ENCODE peak calls at places on chromosomes 6 and 20, in five cellular contexts. T is lower lobe of right lung, C is mammary epithelial cell, W is IMR-90, V is brain microvascular endothelial cell. Z is an unnamed sample.

GRCh38 chr6:133341607-133342158 is 100.5 kb downstream of the EYA4 start:
- DNase-seq in T (no peak), C (no peak), W (peak), V (peak), Z (peak)

GRCh38 chr6:151240861-151241642 is 1.3 kb downstream of the AKAP12 start:
- DNase-seq in T (no peak), C (peak), W (peak), V (peak), Z (peak)

GRCh38 chr6:89310929-89311328 is 4.2 kb downstream of the GABRR2 start:
- DNase-seq in T (no peak), C (no peak), W (no peak), V (no peak), Z (peak)

GRCh38 chr6:80174931-80175572 is 68.6 kb downstream of the BCKDHB start:
- DNase-seq in T (no peak), C (no peak), W (peak), V (peak), Z (peak)

GRCh38 chr20:53489528-53489927 is 104.1 kb downstream of the ZNF217 start:
- DNase-seq in T (no peak), C (no peak), W (no peak), V (no peak), Z (no peak)

GRCh38 chr6:87333591-87334181 is 4.6 kb upstream of the GJB7 start:
- DNase-seq in T (no peak), C (peak), W (peak), V (peak), Z (no peak)

GRCh38 chr6:45685076-45685475 is 307.3 kb upstream of the SUPT3H start:
- DNase-seq in T (no peak), C (no peak), W (no peak), V (no peak), Z (peak)

GRCh38 chr6:108365488-108365887 is 70.6 kb downstream of the AFG1L start:
- DNase-seq in T (no peak), C (no peak), W (no peak), V (no peak), Z (no peak)

GRCh38 chr20:59403261-59403961 is 103.0 kb downstream of the EDN3 start:
- DNase-seq in T (peak), C (no peak), W (no peak), V (peak), Z (no peak)

GRCh38 chr6:56729719-56730118 is 87.0 kb upstream of the DST start:
- DNase-seq in T (no peak), C (peak), W (peak), V (peak), Z (peak)

GRCh38 chr6:96923871-96924493 is 546 bp upstream of the KLHL32 start:
- DNase-seq in T (no peak), C (no peak), W (no peak), V (no peak), Z (no peak)

GRCh38 chr6:13413906-13414555 is 73.4 kb downstream of the GFOD1 start:
- DNase-seq in T (no peak), C (no peak), W (peak), V (no peak), Z (no peak)

GRCh38 chr20:52667358-52667757 is 304.8 kb upstream of the TSHZ2 start:
- DNase-seq in T (no peak), C (no peak), W (no peak), V (no peak), Z (no peak)

GRCh38 chr20:49281059-49281912 is 3.4 kb upstream of the ZNFX1 start:
- DNase-seq in T (no peak), C (no peak), W (no peak), V (peak), Z (no peak)

GRCh38 chr6:91860951-91861350 is 1274.1 kb upstream of the MAP3K7 start:
- DNase-seq in T (no peak), C (no peak), W (peak), V (peak), Z (peak)

GRCh38 chr6:31142356-31142755 is 3.5 kb upstream of the PSORS1C2 start:
- DNase-seq in T (no peak), C (no peak), W (no peak), V (no peak), Z (no peak)

GRCh38 chr6:36956111-36956820 is 1.7 kb downstream of the PI16 start:
- DNase-seq in T (no peak), C (peak), W (no peak), V (no peak), Z (no peak)

GRCh38 chr20:44590980-44591778 is 8.8 kb downstream of the PKIG start:
- DNase-seq in T (no peak), C (no peak), W (no peak), V (no peak), Z (no peak)

GRCh38 chr6:26186652-26187051 is 99.4 kb downstream of the HFE start:
- DNase-seq in T (no peak), C (no peak), W (no peak), V (no peak), Z (no peak)

GRCh38 chr6:149750136-149750609 is 632 bp downstream of the PCMT1 start:
- DNase-seq in T (peak), C (peak), W (peak), V (peak), Z (peak)

GRCh38 chr6:130431346-130431745 is 65.5 kb downstream of the TMEM200A start:
- DNase-seq in T (no peak), C (no peak), W (no peak), V (no peak), Z (peak)

GRCh38 chr20:59788811-59789210 is 144.6 kb downstream of the SYCP2 start:
- DNase-seq in T (no peak), C (no peak), W (no peak), V (no peak), Z (no peak)

GRCh38 chr6:44626608-44627007 is 239.1 kb downstream of the CDC5L start:
- DNase-seq in T (no peak), C (no peak), W (no peak), V (no peak), Z (no peak)

GRCh38 chr20:50312682-50313187 is 122.1 kb downstream of the CEBPB start:
- DNase-seq in T (peak), C (peak), W (peak), V (no peak), Z (peak)

GRCh38 chr20:45965169-45966002 is 6.6 kb downstream of the ZNF335 start:
- DNase-seq in T (peak), C (no peak), W (no peak), V (no peak), Z (no peak)
- H3K4me3 ChIP-seq in T (no peak), C (no peak), W (no peak), V (no peak), Z (no peak)

GRCh38 chr6:33607126-33607783 is 13.9 kb upstream of the ITPR3 start:
- DNase-seq in T (no peak), C (no peak), W (no peak), V (no peak), Z (no peak)

GRCh38 chr6:33609019-33609418 is 12.1 kb upstream of the ITPR3 start:
- DNase-seq in T (no peak), C (no peak), W (no peak), V (no peak), Z (no peak)

GRCh38 chr6:33606642-33607041 is 14.5 kb upstream of the ITPR3 start:
- DNase-seq in T (no peak), C (no peak), W (no peak), V (no peak), Z (no peak)

GRCh38 chr6:33609444-33610034 is 11.6 kb upstream of the ITPR3 start:
- DNase-seq in T (no peak), C (peak), W (peak), V (peak), Z (peak)

DNA sequence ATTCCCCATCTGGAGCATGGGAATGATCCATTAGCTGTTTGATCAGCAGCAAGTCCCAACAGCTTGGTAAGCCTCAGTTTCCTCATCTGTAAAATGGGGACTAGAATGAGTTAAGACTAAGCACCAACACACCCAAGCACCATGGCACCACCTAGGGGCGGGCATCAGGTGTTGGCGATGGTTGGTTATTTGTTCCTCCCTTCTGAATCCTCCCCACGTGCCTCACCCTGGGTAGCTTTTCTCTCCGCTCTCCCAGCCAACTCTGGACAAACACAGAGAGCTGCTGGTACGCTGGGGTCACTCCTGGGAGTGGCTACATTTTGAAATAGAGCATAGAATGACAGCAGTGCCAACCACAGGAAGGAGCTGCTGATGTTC is 13.3 kb upstream of the ITPR3 start:
- DNase-seq in T (no peak), C (no peak), W (no peak), V (no peak), Z (no peak)
- TF ChIP-seq CTCF in T (peak), C (peak), W (peak), V (peak), Z (peak)

DNA sequence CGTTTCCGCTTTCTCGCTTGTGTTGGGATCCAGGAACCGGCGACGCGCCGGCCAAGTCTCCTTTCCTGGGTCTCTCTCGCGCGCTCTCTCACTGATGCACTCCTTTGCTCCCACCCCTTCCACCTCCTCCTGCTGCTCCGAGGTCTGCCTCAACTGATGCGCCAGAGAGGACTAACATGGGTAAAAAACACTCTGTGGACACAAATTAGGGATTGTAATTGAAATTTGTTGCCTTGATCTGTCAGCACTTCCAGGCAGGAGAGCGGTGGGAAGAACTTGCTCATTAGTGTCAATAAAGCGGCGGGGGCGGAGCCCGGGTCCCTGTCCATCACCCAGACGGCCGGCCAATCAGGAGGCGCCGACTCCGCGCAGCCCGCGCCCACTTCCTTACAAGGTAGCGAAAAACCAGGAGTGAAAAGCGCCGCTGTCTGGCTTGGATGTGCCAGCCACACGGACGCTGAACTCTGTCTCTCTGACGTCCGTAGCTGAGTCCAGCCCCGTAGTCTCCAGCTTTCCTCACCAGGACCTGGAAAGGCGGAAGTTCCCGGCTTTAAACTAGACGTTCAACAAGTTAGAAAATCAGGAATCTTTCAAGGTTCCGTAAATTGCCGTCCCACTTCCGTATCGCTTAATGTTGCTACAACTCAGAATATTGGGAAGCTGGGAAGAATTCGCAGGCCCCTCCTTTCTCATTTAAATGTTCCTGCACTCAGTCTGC is at the start of gene TBX18:
- DNase-seq in T (peak), C (peak), W (peak), V (peak), Z (peak)
- H3K4me3 ChIP-seq in T (peak), C (peak), W (peak), V (peak), Z (peak)

GRCh38 chr6:137660296-137660731 is 166.1 kb upstream of the OLIG3 start:
- DNase-seq in T (no peak), C (no peak), W (no peak), V (no peak), Z (no peak)

GRCh38 chr6:137664183-137664582 is 170.0 kb upstream of the OLIG3 start:
- DNase-seq in T (no peak), C (no peak), W (no peak), V (no peak), Z (no peak)

GRCh38 chr6:137659871-137660270 is 165.7 kb upstream of the OLIG3 start:
- DNase-seq in T (no peak), C (no peak), W (no peak), V (no peak), Z (no peak)

GRCh38 chr6:137665342-137665741 is 171.1 kb upstream of the OLIG3 start:
- DNase-seq in T (no peak), C (no peak), W (no peak), V (peak), Z (no peak)

GRCh38 chr6:137661601-137662000 is 167.4 kb upstream of the OLIG3 start:
- DNase-seq in T (no peak), C (peak), W (peak), V (no peak), Z (no peak)
- TF ChIP-seq CTCF in T (peak), C (peak), W (peak), V (peak), Z (peak)

DNA sequence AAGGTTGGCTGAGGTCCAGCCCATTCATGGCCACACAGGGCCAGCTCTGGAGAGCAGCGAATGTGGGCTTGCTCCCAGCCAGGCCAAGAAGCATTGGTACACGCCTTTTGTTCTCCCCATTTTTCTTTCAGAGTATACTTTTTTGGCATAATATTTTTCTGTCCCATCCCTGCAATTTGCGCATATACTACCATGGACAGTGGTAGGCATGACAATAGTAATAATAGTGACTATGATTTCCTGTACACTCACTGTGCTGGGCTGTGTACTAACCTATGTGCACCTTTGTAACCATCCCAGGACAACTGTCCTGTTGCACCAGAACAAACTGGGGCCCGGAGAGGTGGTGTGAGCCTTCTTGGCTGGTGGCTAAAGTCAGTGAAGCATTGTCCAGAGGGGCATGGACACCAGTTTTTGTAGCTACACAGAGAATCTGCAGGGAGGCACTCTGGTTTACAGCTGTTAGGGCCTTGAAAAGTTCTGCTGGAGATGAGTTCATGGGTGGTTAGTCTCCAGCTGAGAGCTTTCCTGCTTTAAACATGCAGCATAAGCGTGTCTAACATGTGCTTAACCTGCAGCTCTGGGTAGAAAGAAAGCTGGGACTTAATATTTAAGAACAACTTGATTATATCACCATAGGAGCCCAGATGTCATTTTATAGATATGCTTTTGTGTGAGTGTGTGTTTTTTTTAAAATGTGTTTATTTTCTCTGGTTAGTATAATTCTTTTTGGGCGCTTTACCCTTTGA is 38.2 kb downstream of the DTD1 start:
- DNase-seq in T (no peak), C (no peak), W (no peak), V (no peak), Z (peak)
- H3K4me3 ChIP-seq in T (no peak), C (no peak), W (no peak), V (no peak), Z (no peak)

GRCh38 chr6:117477988-117478852 is 4.3 kb upstream of the DCBLD1 start:
- DNase-seq in T (no peak), C (no peak), W (no peak), V (no peak), Z (no peak)
- TF ChIP-seq CTCF in T (peak), C (peak), W (peak), V (peak), Z (peak)

GRCh38 chr20:19602660-19603389 is 155.2 kb upstream of the RIN2 start:
- DNase-seq in T (no peak), C (no peak), W (no peak), V (no peak), Z (no peak)

GRCh38 chr20:19599200-19599599 is 158.9 kb upstream of the RIN2 start:
- DNase-seq in T (no peak), C (no peak), W (no peak), V (no peak), Z (no peak)

GRCh38 chr20:19601133-19601810 is 156.8 kb upstream of the RIN2 start:
- DNase-seq in T (no peak), C (no peak), W (no peak), V (no peak), Z (no peak)

GRCh38 chr20:19598117-19598516 is 159.9 kb upstream of the RIN2 start:
- DNase-seq in T (no peak), C (no peak), W (no peak), V (no peak), Z (no peak)

DNA sequence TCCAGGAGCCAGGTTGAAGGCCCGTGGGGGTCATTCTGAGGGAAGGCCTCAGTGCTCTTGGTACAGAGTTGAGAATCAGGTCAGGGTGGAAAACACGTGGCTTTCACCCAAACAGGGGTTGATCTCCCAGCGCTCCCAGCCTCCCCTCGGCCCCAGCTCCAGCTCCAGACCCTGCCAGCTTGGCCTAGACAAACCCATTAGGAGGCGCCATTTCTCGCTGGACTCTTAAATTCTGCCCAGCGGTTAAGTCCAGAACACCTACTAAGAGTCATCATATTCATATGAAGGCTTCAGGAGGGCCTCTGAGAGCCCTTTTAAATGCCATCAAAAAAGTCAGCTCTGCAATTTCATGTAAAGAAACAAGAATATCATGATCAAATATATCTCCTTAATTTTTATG is 158.0 kb upstream of the RIN2 start:
- DNase-seq in T (no peak), C (no peak), W (no peak), V (no peak), Z (no peak)
- H3K4me3 ChIP-seq in T (no peak), C (no peak), W (no peak), V (no peak), Z (no peak)

GRCh38 chr20:57527728-57528127 is 2.8 kb upstream of the CTCFL start:
- DNase-seq in T (no peak), C (no peak), W (no peak), V (no peak), Z (no peak)

GRCh38 chr20:57525328-57526053 is 551 bp upstream of the CTCFL start:
- DNase-seq in T (no peak), C (no peak), W (no peak), V (no peak), Z (no peak)

GRCh38 chr20:57526885-57527566 is 2.1 kb upstream of the CTCFL start:
- DNase-seq in T (no peak), C (no peak), W (no peak), V (no peak), Z (no peak)

GRCh38 chr20:57524511-57525176 is at the start of gene CTCFL:
- DNase-seq in T (no peak), C (no peak), W (no peak), V (no peak), Z (no peak)

DNA sequence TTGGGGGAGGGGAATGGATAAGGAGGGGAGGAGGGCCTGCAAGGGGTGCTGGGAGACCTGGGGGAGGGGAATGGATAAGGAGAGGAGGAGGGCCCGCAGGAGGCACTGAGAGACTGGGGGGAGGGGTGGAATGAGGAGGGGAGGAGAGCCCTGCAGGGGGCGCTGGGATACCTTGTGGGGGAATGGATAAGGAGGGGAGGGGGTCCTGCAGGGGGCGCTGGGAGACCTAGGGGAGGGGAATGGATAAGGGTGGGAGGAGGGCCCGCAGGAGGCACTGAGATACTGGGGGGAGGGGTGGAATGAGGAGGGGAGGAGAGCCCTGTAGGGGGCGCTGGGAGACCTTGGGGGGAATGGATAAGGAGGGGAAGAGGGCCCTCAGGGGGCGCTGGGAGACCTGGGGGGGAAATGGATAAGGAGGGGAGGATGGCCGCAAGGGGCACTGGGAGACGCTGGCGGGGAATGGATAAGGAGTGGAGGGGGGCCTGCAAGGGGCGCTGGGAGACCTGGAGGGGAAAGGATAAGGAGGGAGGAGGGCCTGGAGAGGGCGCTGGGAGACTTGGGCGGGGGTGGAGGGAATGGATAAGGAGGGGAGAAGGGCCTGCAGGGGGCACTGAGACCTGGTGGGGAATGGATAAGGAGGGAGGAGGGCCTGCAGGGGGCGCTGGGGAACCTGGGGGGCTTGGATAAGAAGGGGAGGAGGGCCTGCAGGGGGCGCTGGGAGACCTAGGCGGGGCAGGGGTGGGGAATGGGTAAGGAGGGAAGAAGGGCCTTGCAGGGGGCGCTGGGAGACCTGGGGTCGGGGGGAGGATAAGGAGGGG is 1.3 kb upstream of the CTCFL start:
- DNase-seq in T (no peak), C (no peak), W (no peak), V (no peak), Z (no peak)
- TF ChIP-seq CTCF in T (no peak), C (no peak), W (no peak), V (peak), Z (peak)

GRCh38 chr6:140076078-140076477 is 701.6 kb upstream of the CITED2 start:
- DNase-seq in T (no peak), C (no peak), W (no peak), V (no peak), Z (no peak)

GRCh38 chr6:140078552-140079126 is 704.2 kb upstream of the CITED2 start:
- DNase-seq in T (no peak), C (no peak), W (peak), V (peak), Z (peak)

GRCh38 chr6:140082867-140083297 is 708.4 kb upstream of the CITED2 start:
- DNase-seq in T (no peak), C (peak), W (peak), V (peak), Z (peak)

GRCh38 chr6:140077712-140078551 is 703.5 kb upstream of the CITED2 start:
- DNase-seq in T (no peak), C (no peak), W (peak), V (no peak), Z (no peak)

GRCh38 chr6:140079328-140079727 is 704.9 kb upstream of the CITED2 start:
- DNase-seq in T (no peak), C (no peak), W (peak), V (peak), Z (no peak)
- H3K4me3 ChIP-seq in T (no peak), C (no peak), W (no peak), V (no peak), Z (no peak)